ENCODE peak calls at places on chromosomes 1 and 21, in five cellular contexts. One of them, this sample, is unnamed.

GRCh38 chr1:46622341-46622740 is 5.7 kb upstream of the MOB3C start:
- DNase-seq in suprapubic skin: no peak
- DNase-seq in ovary: no peak
- DNase-seq in IMR-90: peak
- DNase-seq in spleen: no peak
- DNase-seq in this sample: no peak

GRCh38 chr1:12081648-12082396 is 18.7 kb downstream of the TNFRSF8 start:
- DNase-seq in suprapubic skin: no peak
- DNase-seq in ovary: no peak
- DNase-seq in IMR-90: no peak
- DNase-seq in spleen: peak
- DNase-seq in this sample: no peak

GRCh38 chr1:46202975-46203737 is at the start of gene LURAP1:
- DNase-seq in suprapubic skin: no peak
- DNase-seq in ovary: peak
- DNase-seq in IMR-90: peak
- DNase-seq in spleen: peak
- DNase-seq in this sample: peak

GRCh38 chr21:43864313-43864805 is 664 bp upstream of the AGPAT3 start:
- DNase-seq in suprapubic skin: no peak
- DNase-seq in ovary: peak
- DNase-seq in IMR-90: peak
- DNase-seq in spleen: peak
- DNase-seq in this sample: no peak

GRCh38 chr1:172955161-172955821 is 95.5 kb downstream of the TNFSF18 start:
- DNase-seq in suprapubic skin: no peak
- DNase-seq in ovary: no peak
- DNase-seq in IMR-90: peak
- DNase-seq in spleen: no peak
- DNase-seq in this sample: no peak

GRCh38 chr21:21690068-21690665 is 692.0 kb downstream of the NCAM2 start:
- DNase-seq in suprapubic skin: no peak
- DNase-seq in ovary: no peak
- DNase-seq in IMR-90: no peak
- DNase-seq in spleen: no peak
- DNase-seq in this sample: no peak

GRCh38 chr21:43021191-43021590 is 46.8 kb downstream of the PKNOX1 start:
- DNase-seq in suprapubic skin: no peak
- DNase-seq in ovary: no peak
- DNase-seq in IMR-90: no peak
- DNase-seq in spleen: no peak
- DNase-seq in this sample: no peak

GRCh38 chr1:143735764-143736461 is 235.9 kb downstream of the FAM72C start:
- DNase-seq in suprapubic skin: no peak
- DNase-seq in ovary: no peak
- DNase-seq in IMR-90: no peak
- DNase-seq in spleen: no peak
- DNase-seq in this sample: no peak

GRCh38 chr1:205775717-205776056 is 405 bp upstream of the RAB29 start:
- DNase-seq in suprapubic skin: no peak
- DNase-seq in ovary: no peak
- DNase-seq in IMR-90: peak
- DNase-seq in spleen: no peak
- DNase-seq in this sample: peak

GRCh38 chr1:109769335-109770078 is 5.8 kb upstream of the EPS8L3 start:
- DNase-seq in suprapubic skin: peak
- DNase-seq in ovary: peak
- DNase-seq in IMR-90: peak
- DNase-seq in spleen: peak
- DNase-seq in this sample: no peak

GRCh38 chr1:24892188-24893153 is 37.6 kb downstream of the RUNX3 start:
- DNase-seq in suprapubic skin: peak
- DNase-seq in ovary: no peak
- DNase-seq in IMR-90: no peak
- DNase-seq in spleen: peak
- DNase-seq in this sample: no peak

GRCh38 chr1:15668089-15668754 is 15.9 kb upstream of the PLEKHM2 start:
- DNase-seq in suprapubic skin: no peak
- DNase-seq in ovary: no peak
- DNase-seq in IMR-90: peak
- DNase-seq in spleen: no peak
- DNase-seq in this sample: no peak

GRCh38 chr1:181386951-181387350 is 96.4 kb upstream of the CACNA1E start:
- DNase-seq in suprapubic skin: no peak
- DNase-seq in ovary: no peak
- DNase-seq in IMR-90: no peak
- DNase-seq in spleen: no peak
- DNase-seq in this sample: no peak

GRCh38 chr1:181383695-181384094 is 99.6 kb upstream of the CACNA1E start:
- DNase-seq in suprapubic skin: no peak
- DNase-seq in ovary: no peak
- DNase-seq in IMR-90: no peak
- DNase-seq in spleen: no peak
- DNase-seq in this sample: no peak

GRCh38 chr1:181390350-181391080 is 92.8 kb upstream of the CACNA1E start:
- DNase-seq in suprapubic skin: no peak
- DNase-seq in ovary: no peak
- DNase-seq in IMR-90: no peak
- DNase-seq in spleen: no peak
- DNase-seq in this sample: no peak

GRCh38 chr1:181387702-181388101 is 95.6 kb upstream of the CACNA1E start:
- DNase-seq in suprapubic skin: no peak
- DNase-seq in ovary: no peak
- DNase-seq in IMR-90: no peak
- DNase-seq in spleen: no peak
- DNase-seq in this sample: no peak

DNA sequence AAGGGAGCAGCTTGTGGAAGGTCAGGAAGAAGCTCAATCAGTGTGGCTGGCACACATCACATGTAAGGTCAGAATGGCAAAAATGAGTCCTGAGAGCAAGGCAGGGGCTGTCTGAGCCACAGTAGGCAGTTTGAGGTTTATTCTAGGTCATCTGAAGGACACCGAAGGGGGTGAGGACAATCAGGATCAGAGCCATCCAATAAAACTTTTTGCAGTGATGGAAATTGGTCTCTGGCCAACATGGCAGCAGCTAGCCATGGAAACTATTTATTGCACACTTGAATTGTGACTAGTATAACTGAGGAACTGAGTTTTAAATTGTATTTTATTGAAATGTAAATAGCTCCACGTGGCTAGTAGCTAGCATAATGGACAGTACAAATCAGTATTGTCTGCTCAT is 97.0 kb upstream of the CACNA1E start:
- DNase-seq in suprapubic skin: no peak
- DNase-seq in ovary: no peak
- DNase-seq in IMR-90: no peak
- DNase-seq in spleen: no peak
- DNase-seq in this sample: no peak
- TF ChIP-seq POLR2A in suprapubic skin: no peak
- TF ChIP-seq POLR2A in ovary: no peak
- TF ChIP-seq POLR2A in IMR-90: no peak
- TF ChIP-seq POLR2A in spleen: no peak
- TF ChIP-seq POLR2A in this sample: no peak

DNA sequence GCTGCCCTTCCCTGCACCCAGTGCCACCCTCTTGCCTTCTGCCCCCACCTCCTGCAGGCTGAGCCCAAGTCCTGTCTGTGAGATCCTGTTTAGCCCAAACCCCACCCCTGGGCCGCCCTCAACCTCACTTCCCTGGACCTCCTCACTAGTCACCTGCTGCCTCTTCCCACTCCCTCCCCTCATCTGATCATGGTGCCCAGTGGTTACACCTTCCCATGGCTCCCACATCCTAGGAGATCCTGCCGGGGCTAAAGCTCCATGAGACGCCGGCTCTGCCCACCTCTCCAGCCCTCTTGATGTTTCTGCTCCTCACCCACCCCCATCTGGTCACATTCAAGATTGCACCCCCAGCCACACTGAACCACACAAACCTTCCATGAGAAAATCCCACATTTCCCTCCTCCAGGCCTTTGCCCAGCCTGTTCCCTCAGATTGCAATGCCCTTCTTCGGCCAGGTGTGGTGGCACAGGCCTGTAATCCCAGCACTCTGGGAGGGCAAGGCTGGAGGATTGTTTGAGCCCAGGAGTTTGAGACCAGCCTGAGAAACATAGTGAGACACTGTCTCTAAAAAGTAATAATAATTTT is 17.0 kb downstream of the TTC39A start:
- DNase-seq in suprapubic skin: no peak
- DNase-seq in ovary: no peak
- DNase-seq in IMR-90: no peak
- DNase-seq in spleen: peak
- DNase-seq in this sample: no peak
- H3K27ac ChIP-seq in suprapubic skin: no peak
- H3K27ac ChIP-seq in ovary: no peak
- H3K27ac ChIP-seq in IMR-90: no peak
- H3K27ac ChIP-seq in spleen: no peak
- H3K27ac ChIP-seq in this sample: no peak

GRCh38 chr1:3649342-3650247 is at the start of gene WRAP73:
- DNase-seq in suprapubic skin: peak
- DNase-seq in ovary: peak
- DNase-seq in IMR-90: peak
- DNase-seq in spleen: peak
- DNase-seq in this sample: peak
- TF ChIP-seq POLR2A in suprapubic skin: peak
- TF ChIP-seq POLR2A in ovary: no peak
- TF ChIP-seq POLR2A in IMR-90: peak
- TF ChIP-seq POLR2A in spleen: no peak
- TF ChIP-seq POLR2A in this sample: peak

DNA sequence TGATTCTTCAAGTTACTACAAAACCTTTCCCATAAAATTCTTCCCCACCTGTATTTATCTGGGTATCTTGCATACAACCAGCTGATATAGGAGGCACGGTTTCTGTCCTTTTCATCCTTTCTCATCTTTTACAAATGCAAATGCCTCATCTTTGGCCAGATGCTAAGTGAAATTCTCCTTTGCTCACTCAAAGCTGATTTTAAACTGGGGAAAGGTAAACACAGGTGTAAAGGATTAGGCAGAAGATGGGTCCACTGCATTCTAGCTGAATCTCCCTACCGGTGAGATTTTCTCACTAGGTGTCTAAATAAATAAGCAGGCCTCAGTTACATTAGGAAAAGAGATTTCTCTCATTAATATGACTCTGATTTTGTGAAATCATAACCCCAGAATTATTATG is 25.3 kb upstream of the SLAMF1 start:
- DNase-seq in suprapubic skin: no peak
- DNase-seq in ovary: no peak
- DNase-seq in IMR-90: no peak
- DNase-seq in spleen: no peak
- DNase-seq in this sample: no peak
- H3K27ac ChIP-seq in suprapubic skin: no peak
- H3K27ac ChIP-seq in ovary: no peak
- H3K27ac ChIP-seq in IMR-90: no peak
- H3K27ac ChIP-seq in spleen: peak
- H3K27ac ChIP-seq in this sample: no peak

DNA sequence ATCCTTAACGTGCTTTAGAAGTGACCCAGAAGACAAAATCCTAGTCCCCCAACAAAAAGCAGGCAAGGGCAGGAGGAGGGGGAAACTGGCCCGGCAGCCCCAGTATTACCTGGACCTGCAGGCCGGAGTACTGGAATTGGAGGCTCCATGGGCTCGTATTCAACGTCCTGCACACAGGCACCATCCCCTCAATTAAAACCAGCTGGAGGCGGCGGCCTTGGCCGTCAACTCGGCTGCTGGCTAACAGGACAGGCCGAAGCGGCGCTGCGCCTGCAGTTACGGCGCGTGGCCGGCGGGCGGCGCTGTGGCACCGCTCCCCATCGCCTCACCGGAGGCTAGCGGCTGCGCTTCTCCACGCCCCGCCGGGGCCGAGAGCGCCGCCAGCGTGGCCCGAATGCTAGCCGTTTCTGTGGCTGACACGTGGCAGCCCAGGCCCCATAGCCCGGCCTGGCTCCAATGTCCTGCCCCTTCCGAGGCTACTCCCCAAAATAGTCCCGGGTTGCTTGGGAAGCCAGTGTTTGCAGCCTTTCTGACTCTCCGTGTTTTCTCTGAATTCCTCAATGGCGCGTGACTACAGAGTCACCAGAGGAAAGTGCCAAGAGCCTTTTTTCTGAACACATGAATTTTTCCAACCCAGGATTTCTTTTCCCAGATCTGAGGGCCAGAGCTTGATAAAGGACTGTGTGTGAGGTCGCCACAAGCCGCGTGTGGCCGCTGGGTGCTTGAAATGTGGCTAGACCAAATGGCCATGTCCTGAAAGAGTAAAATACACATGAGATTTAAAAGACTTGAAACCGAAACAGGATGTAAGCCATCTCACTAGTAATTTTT is 82.5 kb downstream of the HHIPL2 start:
- DNase-seq in suprapubic skin: peak
- DNase-seq in ovary: peak
- DNase-seq in IMR-90: peak
- DNase-seq in spleen: peak
- DNase-seq in this sample: peak
- TF ChIP-seq POLR2A in suprapubic skin: peak
- TF ChIP-seq POLR2A in ovary: no peak
- TF ChIP-seq POLR2A in IMR-90: peak
- TF ChIP-seq POLR2A in spleen: no peak
- TF ChIP-seq POLR2A in this sample: no peak

DNA sequence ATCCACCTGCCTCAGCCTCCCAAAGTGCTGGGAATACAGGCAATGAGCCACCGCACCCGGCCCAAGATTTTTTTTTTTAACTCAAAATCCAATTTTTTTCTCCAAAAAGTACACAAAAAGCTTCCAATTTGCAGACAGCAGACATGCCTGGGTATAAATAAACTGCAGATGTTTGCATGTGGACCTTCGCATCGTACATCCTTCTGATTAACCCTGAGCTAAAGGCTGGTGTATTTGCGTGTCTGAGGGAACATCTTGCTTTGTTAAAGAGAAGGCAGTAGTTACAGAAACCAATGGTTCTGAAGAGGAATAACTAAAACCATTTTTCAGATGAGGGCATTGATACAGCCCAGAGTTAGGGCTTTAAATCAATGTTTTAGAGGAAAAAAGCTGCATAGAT is 12.7 kb downstream of the BCAR3 start:
- DNase-seq in suprapubic skin: no peak
- DNase-seq in ovary: no peak
- DNase-seq in IMR-90: no peak
- DNase-seq in spleen: no peak
- DNase-seq in this sample: no peak
- H3K27ac ChIP-seq in suprapubic skin: peak
- H3K27ac ChIP-seq in ovary: no peak
- H3K27ac ChIP-seq in IMR-90: no peak
- H3K27ac ChIP-seq in spleen: no peak
- H3K27ac ChIP-seq in this sample: no peak

GRCh38 chr1:67650061-67650460 is 34.9 kb upstream of the GADD45A start:
- DNase-seq in suprapubic skin: no peak
- DNase-seq in ovary: no peak
- DNase-seq in IMR-90: peak
- DNase-seq in spleen: no peak
- DNase-seq in this sample: no peak
- TF ChIP-seq POLR2A in suprapubic skin: no peak
- TF ChIP-seq POLR2A in ovary: no peak
- TF ChIP-seq POLR2A in IMR-90: no peak
- TF ChIP-seq POLR2A in spleen: no peak
- TF ChIP-seq POLR2A in this sample: no peak

DNA sequence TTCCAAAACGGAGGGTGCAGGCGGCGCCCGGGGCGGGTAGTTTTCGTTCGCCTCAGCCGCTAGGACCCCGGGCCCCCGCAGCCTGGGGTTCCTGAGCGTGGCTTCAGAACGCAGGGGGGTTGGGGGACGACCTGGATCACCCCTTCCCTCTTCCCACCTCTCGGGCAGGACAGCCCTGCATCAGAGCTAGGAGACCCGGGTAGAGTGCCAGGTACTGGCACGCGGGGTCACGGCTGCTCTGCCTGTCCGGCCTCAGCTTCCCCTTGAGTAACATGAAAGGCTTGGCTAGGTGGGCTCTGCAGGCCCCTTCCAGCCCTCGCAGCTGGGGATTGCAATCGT is 484 bp downstream of the DFFB start:
- DNase-seq in suprapubic skin: no peak
- DNase-seq in ovary: no peak
- DNase-seq in IMR-90: no peak
- DNase-seq in spleen: no peak
- DNase-seq in this sample: no peak
- H3K27ac ChIP-seq in suprapubic skin: peak
- H3K27ac ChIP-seq in ovary: peak
- H3K27ac ChIP-seq in IMR-90: no peak
- H3K27ac ChIP-seq in spleen: peak
- H3K27ac ChIP-seq in this sample: peak

This sample was measured in tibial nerve.